ENCODE peak calls at places on chromosomes 1 and 21, in five cellular contexts. P, C, V, U and W are unnamed samples.

GRCh38 chr1:8318436-8318835 is 522 bp downstream of the SLC45A1 start:
- DNase-seq in P (no peak), V (no peak), C (no peak), U (no peak), W (peak)

GRCh38 chr1:179822107-179822506 is 55.5 kb downstream of the TOR1AIP2 start:
- DNase-seq in U (no peak), V (no peak), P (no peak), C (no peak), W (no peak)

GRCh38 chr1:24567792-24568388 is 12.0 kb downstream of the NCMAP start:
- DNase-seq in V (no peak), C (no peak), U (no peak), P (no peak), W (no peak)

GRCh38 chr21:34553199-34553952 is 41.4 kb upstream of the KCNE1 start:
- DNase-seq in P (no peak), V (peak), C (peak), U (peak), W (no peak)

GRCh38 chr1:184840596-184840995 is 85.9 kb upstream of the EDEM3 start:
- DNase-seq in C (no peak), P (no peak), U (no peak), V (no peak), W (no peak)

GRCh38 chr1:8239039-8239305 is 78.9 kb upstream of the SLC45A1 start:
- DNase-seq in C (no peak), U (peak), V (peak), P (no peak), W (no peak)

GRCh38 chr1:183048087-183049085 is 25.2 kb downstream of the LAMC1 start:
- DNase-seq in P (no peak), V (no peak), U (no peak), C (no peak), W (no peak)

GRCh38 chr21:34965200-34966174 is 83.6 kb downstream of the RUNX1 start:
- DNase-seq in V (peak), C (no peak), U (peak), P (no peak), W (no peak)

GRCh38 chr1:88802950-88803349 is 88.4 kb downstream of the GTF2B start:
- DNase-seq in U (peak), C (no peak), P (no peak), V (peak), W (no peak)

GRCh38 chr1:146012703-146013565 is 8.6 kb downstream of the HJV start:
- DNase-seq in U (peak), V (peak), C (peak), P (peak), W (no peak)

GRCh38 chr1:119587328-119587727 is 60.7 kb downstream of the ZNF697 start:
- DNase-seq in U (peak), P (no peak), C (no peak), V (peak), W (no peak)

GRCh38 chr1:168288311-168289052 is 7.8 kb downstream of the TBX19 start:
- DNase-seq in P (no peak), V (peak), U (peak), C (no peak), W (no peak)

GRCh38 chr1:205286335-205286950 is 35.1 kb downstream of the NUAK2 start:
- DNase-seq in V (peak), P (no peak), U (peak), C (no peak), W (peak)